ENCODE peak calls at places on chromosomes 12 and 14, in nine cellular contexts. B, J, M, O, N, V, W, D and U are unnamed samples.

GRCh38 chr12:52615208-52615868 is 3.0 kb downstream of the KRT73 start:
- DNase-seq in B (no peak), J (no peak), M (no peak), O (peak), N (no peak), V (no peak), W (no peak), D (no peak), U (no peak)

GRCh38 chr14:22479781-22480464 is 109.1 kb downstream of the DAD1 start:
- DNase-seq in B (no peak), J (no peak), M (no peak), O (no peak), N (no peak), V (no peak), W (no peak), D (no peak), U (no peak)

GRCh38 chr12:62847709-62848108 is 87.2 kb downstream of the PPM1H start:
- DNase-seq in B (no peak), J (no peak), M (no peak), O (no peak), N (no peak), V (no peak), W (no peak), D (no peak), U (no peak)

GRCh38 chr12:30909088-30909688 is 17.4 kb upstream of the TSPAN11 start:
- DNase-seq in B (no peak), J (no peak), M (no peak), O (no peak), N (no peak), V (no peak), W (no peak), D (no peak), U (no peak)

GRCh38 chr12:91627225-91627624 is 444.6 kb upstream of the DCN start:
- DNase-seq in B (no peak), J (no peak), M (no peak), O (no peak), N (no peak), V (no peak), W (no peak), D (no peak), U (no peak)

GRCh38 chr14:104131968-104132732 is 6.2 kb upstream of the KIF26A start:
- DNase-seq in B (no peak), J (no peak), M (no peak), O (no peak), N (no peak), V (no peak), W (no peak), D (no peak), U (no peak)

GRCh38 chr12:1821805-1822204 is 1.4 kb downstream of the LRTM2 start:
- DNase-seq in B (no peak), J (no peak), M (no peak), O (no peak), N (no peak), V (no peak), W (peak), D (no peak), U (no peak)

GRCh38 chr12:80485222-80485987 is 41.4 kb downstream of the PTPRQ start:
- DNase-seq in B (no peak), J (no peak), M (no peak), O (no peak), N (no peak), V (no peak), W (no peak), D (no peak), U (no peak)

GRCh38 chr12:53051058-53051880 is 1.4 kb downstream of the TNS2 start:
- DNase-seq in B (peak), J (no peak), M (no peak), O (no peak), N (peak), V (no peak), W (peak), D (peak), U (peak)

GRCh38 chr14:71320734-71321555 is 413.7 kb downstream of the PCNX1 start:
- DNase-seq in B (peak), J (peak), M (no peak), O (peak), N (peak), V (peak), W (peak), D (peak), U (peak)

GRCh38 chr12:26125451-26126339 is 858 bp upstream of the BHLHE41 start:
- DNase-seq in B (peak), J (peak), M (no peak), O (peak), N (peak), V (peak), W (peak), D (peak), U (peak)

GRCh38 chr12:81492131-81492720 is 266.9 kb downstream of the PPFIA2 start:
- DNase-seq in B (no peak), J (no peak), M (no peak), O (no peak), N (peak), V (no peak), W (no peak), D (no peak), U (no peak)

GRCh38 chr14:79383031-79383430 is 828.3 kb downstream of the DIO2 start:
- DNase-seq in B (no peak), J (no peak), M (no peak), O (no peak), N (no peak), V (no peak), W (no peak), D (no peak), U (no peak)

GRCh38 chr12:15563683-15564082 is 225.5 kb downstream of the EPS8 start:
- DNase-seq in B (peak), J (no peak), M (no peak), O (no peak), N (peak), V (no peak), W (peak), D (no peak), U (no peak)

GRCh38 chr14:59370158-59370557 is 95.0 kb downstream of the GPR135 start:
- DNase-seq in B (no peak), J (no peak), M (no peak), O (no peak), N (no peak), V (no peak), W (no peak), D (no peak), U (no peak)

GRCh38 chr12:116880817-116881324 is 370 bp downstream of the HRK start:
- DNase-seq in B (peak), J (peak), M (no peak), O (peak), N (no peak), V (peak), W (peak), D (peak), U (no peak)

GRCh38 chr14:104820669-104821228 is 19.8 kb downstream of the ZBTB42 start:
- DNase-seq in B (peak), J (peak), M (no peak), O (no peak), N (peak), V (peak), W (peak), D (no peak), U (peak)

GRCh38 chr14:77979666-77980351 is 179.9 kb downstream of the ADCK1 start:
- DNase-seq in B (no peak), J (peak), M (no peak), O (no peak), N (no peak), V (peak), W (peak), D (no peak), U (peak)

GRCh38 chr12:54684636-54685630 is 36.8 kb upstream of the DCD start:
- DNase-seq in B (no peak), J (no peak), M (peak), O (no peak), N (no peak), V (no peak), W (no peak), D (peak), U (no peak)

GRCh38 chr12:52975820-52976573 is 27.1 kb downstream of the KRT18 start:
- DNase-seq in B (peak), J (peak), M (peak), O (no peak), N (peak), V (peak), W (no peak), D (peak), U (no peak)

GRCh38 chr14:54975856-54976255 is 51.0 kb downstream of the WDHD1 start:
- DNase-seq in B (peak), J (no peak), M (no peak), O (no peak), N (peak), V (no peak), W (peak), D (no peak), U (no peak)

GRCh38 chr12:42402821-42403411 is 76.9 kb downstream of the PPHLN1 start:
- DNase-seq in B (peak), J (no peak), M (no peak), O (no peak), N (no peak), V (no peak), W (no peak), D (no peak), U (no peak)

GRCh38 chr12:107325075-107325474 is 231.7 kb upstream of the CRY1 start:
- DNase-seq in B (no peak), J (no peak), M (no peak), O (no peak), N (no peak), V (no peak), W (no peak), D (no peak), U (no peak)

GRCh38 chr14:103621860-103622259 is 7.2 kb upstream of the KLC1 start:
- DNase-seq in B (no peak), J (no peak), M (no peak), O (no peak), N (no peak), V (no peak), W (no peak), D (no peak), U (no peak)

GRCh38 chr12:98317939-98318899 is 197.2 kb upstream of the TMPO start:
- DNase-seq in B (no peak), J (no peak), M (no peak), O (no peak), N (no peak), V (no peak), W (no peak), D (no peak), U (no peak)

GRCh38 chr14:33052899-33053400 is 114.3 kb downstream of the NPAS3 start:
- DNase-seq in B (no peak), J (no peak), M (no peak), O (no peak), N (no peak), V (no peak), W (no peak), D (peak), U (no peak)

GRCh38 chr12:104930388-104931326 is 27.4 kb downstream of the SLC41A2 start:
- DNase-seq in B (peak), J (no peak), M (no peak), O (peak), N (peak), V (no peak), W (no peak), D (no peak), U (no peak)

GRCh38 chr12:115824936-115825602 is 452.4 kb downstream of the MED13L start:
- DNase-seq in B (no peak), J (no peak), M (no peak), O (no peak), N (no peak), V (no peak), W (no peak), D (no peak), U (no peak)

GRCh38 chr12:62957233-62957953 is 22.4 kb upstream of the PPM1H start:
- DNase-seq in B (peak), J (no peak), M (peak), O (no peak), N (peak), V (no peak), W (peak), D (no peak), U (no peak)

GRCh38 chr12:43291516-43291915 is 260.5 kb downstream of the ADAMTS20 start:
- DNase-seq in B (peak), J (no peak), M (no peak), O (no peak), N (peak), V (no peak), W (no peak), D (no peak), U (no peak)

GRCh38 chr12:51326762-51327439 is 2.9 kb upstream of the BIN2 start:
- DNase-seq in B (peak), J (no peak), M (no peak), O (no peak), N (peak), V (no peak), W (peak), D (no peak), U (no peak)

GRCh38 chr12:132653567-132654290 is 33.4 kb downstream of the POLE start:
- DNase-seq in B (peak), J (no peak), M (no peak), O (no peak), N (no peak), V (no peak), W (no peak), D (no peak), U (no peak)

GRCh38 chr12:30847259-30847658 is 79.3 kb upstream of the TSPAN11 start:
- DNase-seq in B (peak), J (no peak), M (peak), O (no peak), N (peak), V (peak), W (peak), D (peak), U (no peak)